ENCODE peak calls at places on chromosomes 4 and X, in nine cellular contexts. F, V, Z, K, U, T, X, R and M are unnamed samples.
A peak's percentile ranks its signal among the peaks of the same experiment; 100 is the strongest.

GRCh38 chr4:16893141-16893571 is 5.3 kb downstream of the LDB2 start:
- DNase-seq in F (no peak), V (no peak), Z (no peak), K (no peak), U (no peak), T (no peak), X (no peak), R (no peak), M (no peak)

GRCh38 chrX:4932790-4933189 is 1219.3 kb upstream of the PRKX start:
- DNase-seq in F (no peak), V (no peak), Z (no peak), K (no peak), U (no peak), T (no peak), X (no peak), R (no peak), M (no peak)

GRCh38 chr4:74174421-74174820 is 16.5 kb downstream of the MTHFD2L start:
- DNase-seq in F (no peak), V (no peak), Z (no peak), K (no peak), U (no peak), T (no peak), X (no peak), R (no peak), M (no peak)

GRCh38 chrX:152619897-152620296 is 17.8 kb upstream of the GABRQ start:
- DNase-seq in F (no peak), V (no peak), Z (no peak), K (no peak), U (no peak), T (no peak), X (no peak), R (no peak), M (no peak)

GRCh38 chr4:169385356-169385755 is 114.6 kb upstream of the SH3RF1 start:
- DNase-seq in F (no peak), V (no peak), Z (no peak), K (no peak), U (no peak), T (no peak), X (no peak), R (no peak), M (no peak)

GRCh38 chrX:40479777-40480318 is 100.9 kb upstream of the ATP6AP2 start:
- DNase-seq in F (no peak), V (no peak), Z (no peak), K (no peak), U (no peak), T (no peak), X (no peak), R (no peak), M (no peak)

GRCh38 chrX:19034025-19034424 is 50.1 kb upstream of the PHKA2 start:
- DNase-seq in F (no peak), V (no peak), Z (no peak), K (no peak), U (no peak), T (no peak), X (no peak), R (no peak), M (no peak)

GRCh38 chr4:76533314-76533713 is 98.3 kb downstream of the SHROOM3 start:
- DNase-seq in F (no peak), V (no peak), Z (no peak), K (no peak), U (no peak), T (no peak), X (no peak), R (no peak), M (no peak)

GRCh38 chrX:41335590-41336331 is 1.8 kb downstream of the DDX3X start:
- DNase-seq in F (no peak), V (no peak), Z (no peak), K (no peak), U (no peak), T (no peak), X (no peak), R (no peak), M (no peak)

GRCh38 chrX:11893933-11894710 is 136.1 kb downstream of the MSL3 start:
- DNase-seq in F (no peak), V (no peak), Z (no peak), K (no peak), U (no peak), T (no peak), X (no peak), R (no peak), M (no peak)

GRCh38 chrX:67544281-67544680 is 460 bp downstream of the AR start:
- DNase-seq in F (peak; percentile 9), V (peak; percentile 26), Z (peak; percentile 50), K (peak; percentile 26), U (peak; percentile 38), T (no peak), X (no peak), R (peak; percentile 40), M (no peak)

GRCh38 chrX:1242901-1243402 is 25.7 kb upstream of the CSF2RA start:
- DNase-seq in F (no peak), V (no peak), Z (no peak), K (no peak), U (no peak), T (no peak), X (no peak), R (no peak), M (peak; percentile 15)

GRCh38 chr4:96305030-96305429 is 465.1 kb downstream of the PDHA2 start:
- DNase-seq in F (no peak), V (no peak), Z (no peak), K (no peak), U (no peak), T (no peak), X (no peak), R (peak; percentile 7), M (no peak)

GRCh38 chrX:31223817-31224216 is 152.0 kb upstream of the FTHL17 start:
- DNase-seq in F (no peak), V (no peak), Z (no peak), K (no peak), U (no peak), T (no peak), X (no peak), R (no peak), M (no peak)

GRCh38 chr4:118313098-118313497 is 39.7 kb downstream of the PRSS12 start:
- DNase-seq in F (no peak), V (no peak), Z (no peak), K (peak; percentile 81), U (peak; percentile 8), T (no peak), X (no peak), R (no peak), M (no peak)